ENCODE peak calls at places on chromosomes 11 and 22, in nine cellular contexts. E, Q, S, V, T, J, D, X and A are unnamed samples.
A peak's percentile ranks its signal among the peaks of the same experiment; 100 is the strongest.

GRCh38 chr11:8038393-8038792 is 42.6 kb upstream of the TUB start:
- DNase-seq in V (no peak), Q (no peak), T (no peak), D (peak; percentile 35), S (no peak), X (no peak), J (no peak), E (no peak), A (no peak)

GRCh38 chr11:128422576-128423370 is 164.6 kb downstream of the ETS1 start:
- DNase-seq in X (no peak), V (no peak), T (no peak), E (peak; percentile 62), J (no peak), S (peak; percentile 84), D (peak; percentile 72), Q (no peak), A (no peak)

GRCh38 chr11:122180435-122180834 is 64.4 kb upstream of the BLID start:
- DNase-seq in S (no peak), E (no peak), T (peak; percentile 61), Q (peak; percentile 95), V (no peak), J (no peak), X (peak; percentile 99), D (no peak), A (no peak)

GRCh38 chr22:32615874-32616564 is 141.4 kb downstream of the FBXO7 start:
- DNase-seq in J (peak; percentile 64), E (no peak), V (no peak), D (no peak), X (no peak), T (no peak), S (no peak), Q (no peak), A (no peak)

GRCh38 chr11:77619576-77620198 is 17.9 kb downstream of the CLNS1A start:
- DNase-seq in E (no peak), V (no peak), S (no peak), Q (peak; percentile 64), J (peak; percentile 74), X (peak; percentile 92), D (no peak), T (no peak), A (no peak)

GRCh38 chr11:129331871-129332274 is 43.8 kb upstream of the BARX2 start:
- DNase-seq in D (no peak), J (peak; percentile 83), V (no peak), T (peak; percentile 78), Q (peak; percentile 64), E (peak; percentile 93), X (peak; percentile 95), S (peak; percentile 77), A (peak; percentile 86)

GRCh38 chr22:31829505-31829904 is 75.7 kb downstream of the DEPDC5 start:
- DNase-seq in V (no peak), Q (peak; percentile 20), D (no peak), X (peak; percentile 89), E (no peak), S (peak; percentile 47), J (no peak), T (peak; percentile 22), A (no peak)

GRCh38 chr22:43926349-43926710 is 2.7 kb downstream of the PNPLA3 start:
- DNase-seq in Q (no peak), T (no peak), S (no peak), X (no peak), V (no peak), J (no peak), D (no peak), E (no peak), A (no peak)

GRCh38 chr11:80727315-80727714 is 1286.5 kb upstream of the TENM4 start:
- DNase-seq in V (no peak), D (no peak), X (peak; percentile 44), T (no peak), E (no peak), Q (no peak), J (peak; percentile 33), S (no peak), A (peak; percentile 14)

GRCh38 chr22:42856179-42856864 is 751 bp downstream of the ARFGAP3 start:
- DNase-seq in X (no peak), S (no peak), Q (no peak), V (no peak), J (peak; percentile 54), D (peak; percentile 87), E (peak; percentile 75), T (peak; percentile 40), A (peak; percentile 69)

GRCh38 chr22:42855726-42856125 is 1.3 kb downstream of the ARFGAP3 start:
- DNase-seq in X (no peak), E (no peak), D (peak; percentile 65), T (no peak), Q (no peak), J (no peak), V (no peak), S (no peak), A (no peak)

GRCh38 chr22:42857845-42858481 is 890 bp upstream of the ARFGAP3 start:
- DNase-seq in V (no peak), S (no peak), Q (no peak), D (no peak), E (peak; percentile 72), X (peak; percentile 14), T (peak; percentile 42), J (no peak), A (no peak)

GRCh38 chr22:42856865-42857704 is at the start of gene ARFGAP3:
- DNase-seq in T (peak; percentile 90), X (peak; percentile 89), V (peak; percentile 97), E (peak; percentile 95), Q (no peak), D (peak; percentile 94), J (peak; percentile 98), S (peak; percentile 99), A (peak; percentile 94)

DNA sequence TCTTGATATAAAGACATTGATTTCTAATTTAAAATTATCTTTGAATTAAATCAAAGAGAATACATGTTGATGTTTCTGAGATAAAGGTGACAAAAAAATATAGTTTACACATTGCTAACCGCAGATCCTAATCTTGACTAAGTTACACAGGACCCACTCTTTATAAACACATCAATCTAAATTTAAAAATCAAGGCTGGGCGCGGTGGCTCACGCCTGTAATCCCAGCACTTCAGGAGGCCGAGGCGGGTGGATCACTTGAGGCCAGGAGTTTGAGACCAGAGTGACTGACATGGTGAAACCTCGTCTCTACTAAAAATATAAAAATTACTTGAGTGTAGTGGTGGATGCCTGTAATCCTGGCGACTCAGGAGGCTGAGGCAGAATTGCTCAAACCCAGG is 1.9 kb downstream of the ARFGAP3 start:
- DNase-seq in D (peak; percentile 31), E (no peak), V (no peak), X (no peak), T (no peak), Q (no peak), J (no peak), S (no peak), A (no peak)
- H3K27ac ChIP-seq in D (peak overlapping the region; percentile 98), E (peak overlapping the region; percentile 99), V (peak overlapping the region; percentile 98), X (no peak overlapping the region), T (no peak overlapping the region), Q (peak overlapping the region; percentile 82), J (no peak overlapping the region), S (no peak overlapping the region), A (no peak overlapping the region)

GRCh38 chr22:41598081-41598480 is 8.4 kb upstream of the PMM1 start:
- DNase-seq in E (no peak), S (no peak), D (no peak), V (no peak), Q (no peak), X (peak; percentile 40), T (no peak), J (no peak), A (no peak)

GRCh38 chr22:41598891-41599635 is 9.4 kb upstream of the PMM1 start:
- DNase-seq in D (no peak), Q (no peak), E (no peak), X (no peak), V (no peak), J (no peak), T (no peak), S (no peak), A (no peak)

GRCh38 chr22:41597635-41597953 is 8.0 kb upstream of the PMM1 start:
- DNase-seq in E (no peak), J (no peak), D (no peak), Q (no peak), X (no peak), T (no peak), V (no peak), S (no peak), A (no peak)

GRCh38 chr22:41595703-41596102 is 6.1 kb upstream of the PMM1 start:
- DNase-seq in S (no peak), J (no peak), Q (no peak), D (no peak), E (no peak), T (no peak), X (no peak), V (no peak), A (no peak)

GRCh38 chr22:41596776-41597634 is 7.4 kb upstream of the PMM1 start:
- DNase-seq in D (peak; percentile 73), V (no peak), S (peak; percentile 76), Q (no peak), X (peak; percentile 48), J (peak; percentile 81), E (peak; percentile 84), T (no peak), A (peak; percentile 75)
- H3K27ac ChIP-seq in D (no peak overlapping the region), V (peak overlapping the region; percentile 36), S (peak overlapping the region; percentile 65), Q (no peak overlapping the region), X (no peak overlapping the region), J (peak overlapping the region; percentile 84), E (peak overlapping the region; percentile 36), T (no peak overlapping the region), A (no peak overlapping the region)

GRCh38 chr11:61919113-61919840 is 1.9 kb upstream of the RAB3IL1 start:
- DNase-seq in X (no peak), Q (no peak), E (no peak), S (no peak), T (no peak), V (no peak), D (no peak), J (no peak), A (no peak)
- H3K27ac ChIP-seq in X (no peak overlapping the region), Q (no peak overlapping the region), E (no peak overlapping the region), S (no peak overlapping the region), T (peak overlapping the region; percentile 90), V (peak overlapping the region; percentile 85), D (no peak overlapping the region), J (no peak overlapping the region), A (peak overlapping the region; percentile 90)

GRCh38 chr11:110050201-110050506 is 43.0 kb upstream of the ZC3H12C start:
- DNase-seq in V (no peak), T (no peak), Q (no peak), J (no peak), D (no peak), E (no peak), X (no peak), S (peak; percentile 8), A (no peak)

GRCh38 chr11:110049501-110050200 is 43.5 kb upstream of the ZC3H12C start:
- DNase-seq in D (no peak), T (no peak), Q (no peak), X (no peak), J (no peak), S (no peak), E (no peak), V (no peak), A (no peak)

GRCh38 chr11:110046759-110047386 is 46.3 kb upstream of the ZC3H12C start:
- DNase-seq in E (no peak), D (no peak), S (no peak), X (no peak), T (no peak), J (no peak), Q (no peak), V (no peak), A (no peak)

GRCh38 chr11:110044226-110044968 is 48.8 kb upstream of the ZC3H12C start:
- DNase-seq in T (no peak), E (peak; percentile 37), S (no peak), V (peak; percentile 45), X (no peak), D (no peak), Q (no peak), J (no peak), A (peak; percentile 32)
- H3K27ac ChIP-seq in T (no peak overlapping the region), E (no peak overlapping the region), S (no peak overlapping the region), V (no peak overlapping the region), X (no peak overlapping the region), D (no peak overlapping the region), Q (no peak overlapping the region), J (no peak overlapping the region), A (no peak overlapping the region)